ENCODE peak calls at places on chromosomes 13 and 19, in five cellular contexts. F, Y, T, P and A are unnamed samples.

GRCh38 chr13:50106559-50106958 is 91.3 kb downstream of the KCNRG start:
- DNase-seq in F (no peak), Y (no peak), T (no peak), P (no peak), A (no peak)

GRCh38 chr13:38103851-38104250 is 234.3 kb upstream of the TRPC4 start:
- DNase-seq in F (no peak), Y (no peak), T (no peak), P (no peak), A (no peak)

GRCh38 chr13:113150545-113151365 is 7.7 kb upstream of the PROZ start:
- DNase-seq in F (no peak), Y (no peak), T (no peak), P (no peak), A (no peak)

GRCh38 chr13:29887030-29887557 is 36.7 kb upstream of the UBL3 start:
- DNase-seq in F (no peak), Y (no peak), T (no peak), P (no peak), A (no peak)

GRCh38 chr19:1213391-1214286 is 8.1 kb downstream of the STK11 start:
- DNase-seq in F (no peak), Y (peak), T (no peak), P (peak), A (peak)

GRCh38 chr19:32558607-32559228 is 22.3 kb upstream of the PDCD5 start:
- DNase-seq in F (no peak), Y (no peak), T (no peak), P (no peak), A (no peak)

GRCh38 chr19:43625918-43626579 is 6.6 kb upstream of the ZNF428 start:
- DNase-seq in F (no peak), Y (no peak), T (no peak), P (no peak), A (peak)

GRCh38 chr19:18768046-18768771 is 22.9 kb downstream of the COMP start:
- DNase-seq in F (no peak), Y (no peak), T (no peak), P (no peak), A (no peak)

GRCh38 chr19:4136680-4137088 is 12.8 kb upstream of the MAP2K2 start:
- DNase-seq in F (no peak), Y (no peak), T (no peak), P (no peak), A (no peak)

GRCh38 chr13:27988520-27988919 is at the start of gene URAD:
- DNase-seq in F (no peak), Y (no peak), T (no peak), P (no peak), A (no peak)

GRCh38 chr13:81929988-81930387 is 1589.1 kb upstream of the SPRY2 start:
- DNase-seq in F (no peak), Y (no peak), T (peak), P (no peak), A (peak)

GRCh38 chr13:30872685-30873443 is 33.2 kb upstream of the MEDAG start:
- DNase-seq in F (no peak), Y (peak), T (no peak), P (peak), A (no peak)

GRCh38 chr19:19420570-19421301 is 15.3 kb downstream of the GATAD2A start:
- DNase-seq in F (no peak), Y (no peak), T (peak), P (peak), A (no peak)

GRCh38 chr19:10694706-10695105 is 6.5 kb upstream of the QTRT1 start:
- DNase-seq in F (no peak), Y (no peak), T (no peak), P (no peak), A (no peak)

GRCh38 chr19:10260141-10260584 is 8.1 kb downstream of the MRPL4 start:
- DNase-seq in F (no peak), Y (no peak), T (peak), P (peak), A (peak)

GRCh38 chr19:38684078-38684861 is 36.8 kb downstream of the ACTN4 start:
- DNase-seq in F (no peak), Y (no peak), T (peak), P (peak), A (peak)

GRCh38 chr13:24083722-24084421 is 76.6 kb upstream of the SPATA13 start:
- DNase-seq in F (no peak), Y (no peak), T (no peak), P (no peak), A (no peak)

GRCh38 chr13:97319088-97319487 is 97.0 kb downstream of the MBNL2 start:
- DNase-seq in F (no peak), Y (no peak), T (no peak), P (no peak), A (no peak)

GRCh38 chr13:112641456-112641855 is 48.4 kb upstream of the ATP11A start:
- DNase-seq in F (peak), Y (no peak), T (no peak), P (no peak), A (no peak)

GRCh38 chr19:48006762-48007161 is 12.3 kb downstream of the ELSPBP1 start:
- DNase-seq in F (no peak), Y (no peak), T (no peak), P (no peak), A (no peak)

GRCh38 chr19:506404-507285 is 652 bp upstream of the TPGS1 start:
- DNase-seq in F (peak), Y (peak), T (peak), P (peak), A (peak)

GRCh38 chr19:42422576-42423461 is 4.4 kb downstream of the LIPE start:
- DNase-seq in F (no peak), Y (peak), T (no peak), P (no peak), A (peak)

GRCh38 chr13:110070511-110071120 is 236.3 kb downstream of the COL4A1 start:
- DNase-seq in F (no peak), Y (no peak), T (peak), P (peak), A (peak)

GRCh38 chr13:32031025-32031814 is at the start of gene FRY:
- DNase-seq in F (peak), Y (peak), T (peak), P (peak), A (peak)

GRCh38 chr13:97369269-97369893 is 64.6 kb upstream of the RAP2A start:
- DNase-seq in F (no peak), Y (no peak), T (no peak), P (no peak), A (peak)

GRCh38 chr19:42693760-42694350 is 46.4 kb downstream of the PSG3 start:
- DNase-seq in F (no peak), Y (no peak), T (peak), P (peak), A (peak)

GRCh38 chr19:15074371-15074770 is 7.6 kb upstream of the OR1I1 start:
- DNase-seq in F (no peak), Y (no peak), T (peak), P (no peak), A (no peak)

GRCh38 chr19:19257137-19257536 is 16.0 kb downstream of the TM6SF2 start:
- DNase-seq in F (no peak), Y (no peak), T (no peak), P (no peak), A (no peak)

GRCh38 chr19:56806639-56807038 is 33.9 kb downstream of the PEG3 start:
- DNase-seq in F (no peak), Y (no peak), T (no peak), P (no peak), A (no peak)

DNA sequence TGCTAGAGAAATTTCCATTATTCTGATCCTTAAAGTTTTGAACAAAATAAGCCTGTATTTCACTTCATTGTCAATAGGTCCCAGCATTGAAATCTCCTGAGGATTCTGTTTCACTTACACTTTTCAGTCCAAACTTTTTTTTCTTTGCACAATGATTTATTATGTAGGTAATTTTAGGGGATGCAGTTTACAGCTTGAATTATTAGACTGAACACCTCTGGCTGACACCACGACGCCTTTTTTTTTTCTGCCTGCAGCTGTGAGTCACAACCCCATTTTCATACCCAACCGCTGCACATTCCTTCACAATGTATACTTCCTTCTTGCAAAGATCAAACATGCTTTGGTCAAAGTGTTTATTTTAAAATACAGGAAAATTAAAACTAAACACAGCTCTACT is 11.3 kb downstream of the ZIC2 start:
- DNase-seq in F (no peak), Y (no peak), T (no peak), P (no peak), A (no peak)
- H3K27ac ChIP-seq in F (no peak), Y (no peak), T (no peak), P (no peak), A (no peak)

GRCh38 chr13:36848228-36848982 is 29.4 kb downstream of the RFXAP start:
- DNase-seq in F (no peak), Y (no peak), T (no peak), P (no peak), A (no peak)
- TF ChIP-seq CTCF in F (no peak), Y (peak), T (no peak), P (no peak), A (no peak)

GRCh38 chr13:73943965-73944233 is 190.3 kb downstream of the KLF12 start:
- DNase-seq in F (no peak), Y (no peak), T (no peak), P (no peak), A (no peak)

GRCh38 chr13:73948848-73949529 is 185.2 kb downstream of the KLF12 start:
- DNase-seq in F (no peak), Y (no peak), T (no peak), P (no peak), A (no peak)

GRCh38 chr13:73943137-73943964 is 190.9 kb downstream of the KLF12 start:
- DNase-seq in F (no peak), Y (no peak), T (no peak), P (no peak), A (no peak)

GRCh38 chr13:73945371-73945770 is 188.8 kb downstream of the KLF12 start:
- DNase-seq in F (no peak), Y (no peak), T (peak), P (no peak), A (no peak)

GRCh38 chr13:73945871-73946270 is 188.3 kb downstream of the KLF12 start:
- DNase-seq in F (peak), Y (peak), T (no peak), P (peak), A (no peak)
- H3K27ac ChIP-seq in F (no peak), Y (peak), T (no peak), P (no peak), A (no peak)

DNA sequence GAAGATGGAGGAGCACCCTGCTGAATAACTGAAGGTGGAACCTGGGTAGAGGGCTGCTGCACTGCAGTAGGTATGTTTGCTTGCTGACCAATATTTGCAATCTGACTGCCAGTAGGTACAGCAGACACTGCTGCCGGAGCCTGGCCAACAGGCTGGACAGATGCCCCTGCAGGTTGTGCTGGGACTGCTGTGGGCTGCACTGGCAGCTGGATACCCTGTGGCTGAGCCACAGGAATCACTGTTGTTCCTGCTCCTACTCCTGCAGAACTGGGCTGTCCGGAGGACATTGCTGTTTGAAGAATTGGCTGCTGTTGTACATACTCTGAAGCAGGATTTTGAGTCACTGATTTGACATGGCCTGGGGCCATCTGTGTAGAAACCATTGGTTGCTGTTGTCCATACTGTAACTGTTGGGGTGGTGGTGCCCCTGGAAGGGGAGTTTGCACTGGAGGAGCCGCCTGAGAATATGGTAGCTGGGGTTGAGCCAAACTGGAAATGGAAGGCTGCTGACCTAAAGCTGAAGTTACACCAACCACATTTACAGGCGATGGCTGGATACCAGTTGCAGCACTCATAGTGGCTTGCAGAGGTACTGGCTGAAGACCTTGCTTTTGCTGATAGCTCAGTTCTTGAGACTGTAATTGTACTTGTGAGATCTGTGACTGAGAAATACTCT is 2.2 kb downstream of the TSC22D1 start:
- DNase-seq in F (no peak), Y (no peak), T (peak), P (peak), A (no peak)
- TF ChIP-seq CTCF in F (peak), Y (no peak), T (peak), P (peak), A (peak)

GRCh38 chr19:44662686-44663085 is 8.6 kb upstream of the CEACAM19 start:
- DNase-seq in F (no peak), Y (no peak), T (no peak), P (peak), A (no peak)

GRCh38 chr19:44661205-44661604 is 10.1 kb upstream of the CEACAM19 start:
- DNase-seq in F (no peak), Y (no peak), T (no peak), P (no peak), A (no peak)

GRCh38 chr19:44661904-44662303 is 9.4 kb upstream of the CEACAM19 start:
- DNase-seq in F (no peak), Y (no peak), T (no peak), P (no peak), A (no peak)

GRCh38 chr19:44658069-44658727 is 13.1 kb upstream of the CEACAM19 start:
- DNase-seq in F (no peak), Y (no peak), T (no peak), P (no peak), A (no peak)

GRCh38 chr19:44660081-44660480 is 11.2 kb upstream of the CEACAM19 start:
- DNase-seq in F (no peak), Y (no peak), T (peak), P (no peak), A (no peak)
- H3K27ac ChIP-seq in F (no peak), Y (no peak), T (no peak), P (no peak), A (peak)

GRCh38 chr13:77061362-77061761 is 34.4 kb upstream of the FBXL3 start:
- DNase-seq in F (no peak), Y (no peak), T (no peak), P (no peak), A (no peak)

GRCh38 chr13:77055158-77055557 is 28.2 kb upstream of the FBXL3 start:
- DNase-seq in F (no peak), Y (no peak), T (no peak), P (no peak), A (no peak)

GRCh38 chr13:77053192-77053591 is 26.2 kb upstream of the FBXL3 start:
- DNase-seq in F (no peak), Y (no peak), T (no peak), P (no peak), A (no peak)

GRCh38 chr13:77056886-77057285 is 29.9 kb upstream of the FBXL3 start:
- DNase-seq in F (no peak), Y (no peak), T (no peak), P (no peak), A (no peak)

GRCh38 chr13:77056382-77056781 is 29.4 kb upstream of the FBXL3 start:
- DNase-seq in F (no peak), Y (no peak), T (no peak), P (no peak), A (no peak)
- TF ChIP-seq CTCF in F (no peak), Y (no peak), T (no peak), P (no peak), A (no peak)

DNA sequence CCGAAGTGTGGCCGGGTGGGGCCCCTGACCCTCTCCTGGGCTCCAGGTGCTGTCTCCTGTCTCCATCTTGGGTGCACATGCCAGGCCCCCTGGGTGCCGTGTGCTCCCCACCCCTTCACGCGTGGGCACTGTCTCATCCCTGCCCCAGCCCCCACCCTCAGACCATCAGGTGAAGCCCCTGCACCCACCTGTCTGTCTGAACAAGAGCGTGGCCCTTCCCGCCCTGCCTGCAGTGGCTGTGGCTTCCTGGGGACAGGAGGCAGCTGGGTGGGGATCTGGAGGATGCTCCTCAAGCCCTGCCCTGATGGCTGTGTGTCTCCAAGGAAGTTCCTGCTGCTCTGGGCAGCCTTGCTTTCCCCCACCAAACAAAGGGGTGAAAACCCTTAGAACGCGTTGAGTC is 2.2 kb downstream of the PRR22 start:
- DNase-seq in F (no peak), Y (no peak), T (no peak), P (no peak), A (no peak)
- H3K27ac ChIP-seq in F (no peak), Y (no peak), T (no peak), P (no peak), A (no peak)

DNA sequence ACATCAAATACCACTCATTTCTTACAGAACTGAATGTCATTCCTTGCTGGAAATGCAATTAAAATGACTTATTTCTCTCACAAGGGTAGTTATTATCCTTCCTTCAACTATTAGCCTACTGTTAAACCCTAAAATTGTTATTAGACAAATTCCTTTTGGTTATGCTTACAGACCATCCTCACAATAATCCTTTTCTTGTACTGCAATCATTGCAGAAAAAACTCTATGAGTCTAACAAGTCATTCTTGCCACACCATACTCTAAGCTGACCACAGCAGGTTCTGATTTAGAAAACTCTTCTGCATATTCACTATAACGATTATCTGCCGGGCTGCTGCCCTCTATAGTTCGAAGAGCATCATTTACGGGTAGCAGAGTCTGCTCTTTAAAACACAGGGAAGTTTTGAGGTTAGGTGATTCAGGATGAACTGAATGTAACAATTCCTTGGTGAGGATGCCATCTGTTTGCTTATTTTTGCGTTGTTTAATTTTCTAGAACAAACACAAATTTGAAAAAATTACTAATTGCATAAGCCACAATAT is 38.2 kb downstream of the MTMR6 start:
- DNase-seq in F (no peak), Y (no peak), T (peak), P (peak), A (no peak)
- TF ChIP-seq CTCF in F (no peak), Y (no peak), T (peak), P (peak), A (peak)

DNA sequence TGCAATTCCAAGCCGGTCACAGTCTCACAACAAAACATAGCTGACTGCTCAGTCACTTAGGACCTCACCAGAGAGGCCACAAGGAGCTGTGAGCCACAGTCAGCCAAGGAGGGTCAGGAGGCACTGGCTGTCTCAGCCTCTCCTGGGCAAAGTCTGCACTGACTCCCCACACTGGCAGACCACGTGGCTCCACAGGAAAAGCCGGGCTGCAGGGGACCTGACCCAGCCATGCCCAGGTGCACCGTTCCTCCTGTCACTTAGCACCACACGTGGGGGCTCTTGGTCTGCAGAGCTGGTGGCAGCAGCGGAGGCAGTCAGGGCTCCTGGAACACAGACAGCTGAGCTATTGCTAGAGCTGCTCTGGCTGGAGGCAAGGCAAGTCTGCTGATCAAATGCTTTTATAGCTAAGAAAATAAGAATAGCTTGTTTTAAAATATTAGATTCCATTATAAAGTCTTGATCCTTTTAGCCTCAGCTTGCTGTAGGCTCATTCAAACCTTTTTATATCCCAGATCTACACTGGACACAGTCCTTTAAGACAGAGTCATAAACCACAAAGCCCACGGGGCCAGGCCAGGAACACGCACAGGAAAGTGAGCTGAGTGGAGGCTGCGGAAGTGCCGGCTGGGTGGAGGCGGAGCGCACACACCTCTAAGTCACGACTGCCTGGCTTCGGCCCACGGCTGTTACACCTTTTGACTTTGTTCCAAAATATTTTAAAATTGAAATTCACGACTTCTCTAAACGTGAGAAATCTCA is 744.1 kb downstream of the UQCRFS1 start:
- DNase-seq in F (no peak), Y (no peak), T (peak), P (peak), A (no peak)
- H3K27ac ChIP-seq in F (no peak), Y (no peak), T (no peak), P (peak), A (peak)

DNA sequence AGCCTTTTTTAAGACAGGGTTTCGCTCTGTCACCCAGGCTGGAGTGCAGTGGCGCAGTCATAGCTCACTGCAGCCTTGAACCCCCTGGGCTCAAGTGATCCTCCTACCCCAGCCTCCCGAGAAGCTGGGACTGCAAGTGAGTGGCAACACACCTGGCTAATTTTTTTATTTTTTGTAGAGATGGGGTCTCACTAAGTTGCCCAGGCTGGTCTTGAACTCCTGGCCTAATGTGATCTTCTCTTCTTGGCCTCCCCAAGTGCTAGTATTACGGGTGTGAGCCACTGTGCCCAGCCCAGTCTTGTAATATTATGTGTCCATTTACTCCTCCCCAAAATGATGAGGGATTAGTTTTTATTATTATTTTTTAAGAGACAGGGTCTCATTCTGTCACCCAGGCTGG is 3.1 kb upstream of the LINGO3 start:
- DNase-seq in F (no peak), Y (no peak), T (no peak), P (no peak), A (no peak)
- TF ChIP-seq CTCF in F (no peak), Y (no peak), T (no peak), P (no peak), A (no peak)